ENCODE peak calls at places on chromosomes 1 and 21, in eight cellular contexts. One of them, this sample, is unnamed.

GRCh38 chr1:88404582-88404981 is 279.5 kb upstream of the PKN2 start:
- DNase-seq in hepatocyte: no peak
- DNase-seq in trophoblast cell: no peak
- DNase-seq in bronchial epithelial cell: no peak
- DNase-seq in tibial nerve: no peak
- DNase-seq in effector memory CD4-positive, alpha-beta T cell: no peak
- DNase-seq in fibroblast of lung: no peak
- DNase-seq in heart right ventricle: no peak
- DNase-seq in this sample: no peak

GRCh38 chr1:246569248-246570238 is 3.3 kb downstream of the CNST start:
- DNase-seq in hepatocyte: no peak
- DNase-seq in trophoblast cell: no peak
- DNase-seq in bronchial epithelial cell: peak; percentile 91
- DNase-seq in tibial nerve: no peak
- DNase-seq in effector memory CD4-positive, alpha-beta T cell: no peak
- DNase-seq in fibroblast of lung: no peak
- DNase-seq in heart right ventricle: no peak
- DNase-seq in this sample: no peak

GRCh38 chr1:108816049-108816882 is 40.6 kb downstream of the AKNAD1 start:
- DNase-seq in hepatocyte: peak; percentile 83
- DNase-seq in trophoblast cell: peak; percentile 82
- DNase-seq in bronchial epithelial cell: peak; percentile 74
- DNase-seq in tibial nerve: peak; percentile 70
- DNase-seq in effector memory CD4-positive, alpha-beta T cell: no peak
- DNase-seq in fibroblast of lung: peak; percentile 93
- DNase-seq in heart right ventricle: peak; percentile 82
- DNase-seq in this sample: no peak

GRCh38 chr1:228063251-228064191 is 19.0 kb upstream of the ARF1 start:
- DNase-seq in hepatocyte: no peak
- DNase-seq in trophoblast cell: no peak
- DNase-seq in bronchial epithelial cell: no peak
- DNase-seq in tibial nerve: no peak
- DNase-seq in effector memory CD4-positive, alpha-beta T cell: no peak
- DNase-seq in fibroblast of lung: no peak
- DNase-seq in heart right ventricle: no peak
- DNase-seq in this sample: no peak

GRCh38 chr1:157274698-157275534 is 136.7 kb upstream of the ETV3 start:
- DNase-seq in hepatocyte: peak; percentile 16
- DNase-seq in trophoblast cell: peak; percentile 49
- DNase-seq in bronchial epithelial cell: peak; percentile 39
- DNase-seq in tibial nerve: no peak
- DNase-seq in effector memory CD4-positive, alpha-beta T cell: no peak
- DNase-seq in fibroblast of lung: peak; percentile 60
- DNase-seq in heart right ventricle: no peak
- DNase-seq in this sample: no peak

GRCh38 chr1:10968411-10968826 is 44.0 kb upstream of the TARDBP start:
- DNase-seq in hepatocyte: no peak
- DNase-seq in trophoblast cell: no peak
- DNase-seq in bronchial epithelial cell: no peak
- DNase-seq in tibial nerve: no peak
- DNase-seq in effector memory CD4-positive, alpha-beta T cell: no peak
- DNase-seq in fibroblast of lung: peak; percentile 8
- DNase-seq in heart right ventricle: no peak
- DNase-seq in this sample: no peak

GRCh38 chr1:216554934-216555333 is 131.7 kb upstream of the USH2A start:
- DNase-seq in hepatocyte: peak; percentile 7
- DNase-seq in trophoblast cell: no peak
- DNase-seq in bronchial epithelial cell: no peak
- DNase-seq in tibial nerve: no peak
- DNase-seq in effector memory CD4-positive, alpha-beta T cell: no peak
- DNase-seq in fibroblast of lung: peak; percentile 6
- DNase-seq in heart right ventricle: no peak
- DNase-seq in this sample: no peak

GRCh38 chr1:170221031-170221430 is 75.3 kb downstream of the NTMT2 start:
- DNase-seq in hepatocyte: peak; percentile 32
- DNase-seq in trophoblast cell: peak; percentile 96
- DNase-seq in bronchial epithelial cell: no peak
- DNase-seq in tibial nerve: peak; percentile 20
- DNase-seq in effector memory CD4-positive, alpha-beta T cell: no peak
- DNase-seq in fibroblast of lung: no peak
- DNase-seq in heart right ventricle: peak; percentile 36
- DNase-seq in this sample: no peak

GRCh38 chr1:22288593-22289241 is 145.8 kb upstream of the WNT4 start:
- DNase-seq in hepatocyte: no peak
- DNase-seq in trophoblast cell: peak; percentile 94
- DNase-seq in bronchial epithelial cell: no peak
- DNase-seq in tibial nerve: no peak
- DNase-seq in effector memory CD4-positive, alpha-beta T cell: no peak
- DNase-seq in fibroblast of lung: no peak
- DNase-seq in heart right ventricle: no peak
- DNase-seq in this sample: no peak

GRCh38 chr1:152043870-152044269 is 7.1 kb upstream of the S100A11 start:
- DNase-seq in hepatocyte: no peak
- DNase-seq in trophoblast cell: peak; percentile 41
- DNase-seq in bronchial epithelial cell: no peak
- DNase-seq in tibial nerve: no peak
- DNase-seq in effector memory CD4-positive, alpha-beta T cell: no peak
- DNase-seq in fibroblast of lung: no peak
- DNase-seq in heart right ventricle: no peak
- DNase-seq in this sample: no peak

GRCh38 chr1:161177112-161177935 is at the start of gene B4GALT3:
- DNase-seq in hepatocyte: peak; percentile 93
- DNase-seq in trophoblast cell: peak; percentile 87
- DNase-seq in bronchial epithelial cell: peak; percentile 59
- DNase-seq in tibial nerve: peak; percentile 87
- DNase-seq in effector memory CD4-positive, alpha-beta T cell: peak; percentile 86
- DNase-seq in fibroblast of lung: peak; percentile 70
- DNase-seq in heart right ventricle: peak; percentile 89
- DNase-seq in this sample: peak; percentile 94

GRCh38 chr1:52738863-52739406 is 12.7 kb downstream of the ZYG11B start:
- DNase-seq in hepatocyte: no peak
- DNase-seq in trophoblast cell: no peak
- DNase-seq in bronchial epithelial cell: no peak
- DNase-seq in tibial nerve: no peak
- DNase-seq in effector memory CD4-positive, alpha-beta T cell: no peak
- DNase-seq in fibroblast of lung: no peak
- DNase-seq in heart right ventricle: peak; percentile 24
- DNase-seq in this sample: no peak

GRCh38 chr1:55153031-55153430 is 62.1 kb downstream of the USP24 start:
- DNase-seq in hepatocyte: no peak
- DNase-seq in trophoblast cell: no peak
- DNase-seq in bronchial epithelial cell: no peak
- DNase-seq in tibial nerve: no peak
- DNase-seq in effector memory CD4-positive, alpha-beta T cell: no peak
- DNase-seq in fibroblast of lung: no peak
- DNase-seq in heart right ventricle: no peak
- DNase-seq in this sample: no peak

GRCh38 chr1:53089478-53090226 is 27.6 kb downstream of the PODN start:
- DNase-seq in hepatocyte: peak; percentile 82
- DNase-seq in trophoblast cell: no peak
- DNase-seq in bronchial epithelial cell: no peak
- DNase-seq in tibial nerve: no peak
- DNase-seq in effector memory CD4-positive, alpha-beta T cell: no peak
- DNase-seq in fibroblast of lung: peak; percentile 27
- DNase-seq in heart right ventricle: no peak
- DNase-seq in this sample: no peak

GRCh38 chr1:244077473-244078220 is 26.6 kb downstream of the ZBTB18 start:
- DNase-seq in hepatocyte: no peak
- DNase-seq in trophoblast cell: no peak
- DNase-seq in bronchial epithelial cell: no peak
- DNase-seq in tibial nerve: no peak
- DNase-seq in effector memory CD4-positive, alpha-beta T cell: no peak
- DNase-seq in fibroblast of lung: peak; percentile 43
- DNase-seq in heart right ventricle: no peak
- DNase-seq in this sample: no peak

GRCh38 chr1:32757213-32757895 is 54.8 kb upstream of the SYNC start:
- DNase-seq in hepatocyte: peak; percentile 8
- DNase-seq in trophoblast cell: no peak
- DNase-seq in bronchial epithelial cell: no peak
- DNase-seq in tibial nerve: no peak
- DNase-seq in effector memory CD4-positive, alpha-beta T cell: no peak
- DNase-seq in fibroblast of lung: no peak
- DNase-seq in heart right ventricle: no peak
- DNase-seq in this sample: no peak

GRCh38 chr1:68016364-68016763 is 34.1 kb downstream of the DIRAS3 start:
- DNase-seq in hepatocyte: no peak
- DNase-seq in trophoblast cell: no peak
- DNase-seq in bronchial epithelial cell: no peak
- DNase-seq in tibial nerve: no peak
- DNase-seq in effector memory CD4-positive, alpha-beta T cell: no peak
- DNase-seq in fibroblast of lung: peak; percentile 48
- DNase-seq in heart right ventricle: no peak
- DNase-seq in this sample: no peak

GRCh38 chr1:18588093-18588492 is 42.6 kb upstream of the PAX7 start:
- DNase-seq in hepatocyte: no peak
- DNase-seq in trophoblast cell: no peak
- DNase-seq in bronchial epithelial cell: no peak
- DNase-seq in tibial nerve: no peak
- DNase-seq in effector memory CD4-positive, alpha-beta T cell: no peak
- DNase-seq in fibroblast of lung: no peak
- DNase-seq in heart right ventricle: no peak
- DNase-seq in this sample: no peak

GRCh38 chr1:59015708-59016107 is 231.9 kb upstream of the JUN start:
- DNase-seq in hepatocyte: peak; percentile 30
- DNase-seq in trophoblast cell: peak; percentile 25
- DNase-seq in bronchial epithelial cell: peak; percentile 96
- DNase-seq in tibial nerve: no peak
- DNase-seq in effector memory CD4-positive, alpha-beta T cell: no peak
- DNase-seq in fibroblast of lung: peak; percentile 85
- DNase-seq in heart right ventricle: no peak
- DNase-seq in this sample: no peak

DNA sequence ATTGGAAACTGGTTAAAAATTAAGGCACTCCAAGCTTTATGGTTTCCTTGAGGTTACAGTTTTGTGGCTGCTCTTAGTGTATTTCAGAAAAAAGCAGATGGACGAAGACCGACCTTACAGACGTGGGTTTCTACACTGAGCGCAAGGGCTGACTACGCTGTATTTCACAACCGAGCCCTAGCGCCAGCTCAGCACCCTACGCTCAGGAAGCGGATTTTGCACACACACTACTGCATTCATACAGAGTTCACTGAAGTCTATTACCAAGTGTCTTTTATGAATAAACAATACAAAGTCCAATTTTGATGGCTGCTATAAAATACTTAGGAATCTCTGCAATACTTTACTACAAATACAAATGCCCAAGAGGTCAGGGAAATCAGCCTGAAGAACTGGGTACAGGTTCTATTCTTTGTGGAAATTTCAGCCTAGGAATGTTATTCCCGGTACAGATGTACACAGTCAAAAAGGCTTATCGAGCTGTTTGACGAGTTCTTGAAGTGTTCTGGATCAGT is 23.8 kb downstream of the PTTG1IP start:
- DNase-seq in hepatocyte: peak; percentile 77
- DNase-seq in trophoblast cell: no peak
- DNase-seq in bronchial epithelial cell: no peak
- DNase-seq in tibial nerve: no peak
- DNase-seq in effector memory CD4-positive, alpha-beta T cell: no peak
- DNase-seq in fibroblast of lung: no peak
- DNase-seq in heart right ventricle: no peak
- DNase-seq in this sample: no peak
- H3K36me3 ChIP-seq in hepatocyte: peaks cover 4% of the 10 kb centered on the region
- H3K36me3 ChIP-seq in trophoblast cell: peaks cover 47% of the 10 kb centered on the region
- H3K36me3 ChIP-seq in bronchial epithelial cell: peaks cover 28% of the 10 kb centered on the region
- H3K36me3 ChIP-seq in tibial nerve: peaks cover 7% of the 10 kb centered on the region
- H3K36me3 ChIP-seq in effector memory CD4-positive, alpha-beta T cell: peaks cover 30% of the 10 kb centered on the region
- H3K36me3 ChIP-seq in fibroblast of lung: peaks cover 32% of the 10 kb centered on the region
- H3K36me3 ChIP-seq in heart right ventricle: no peaks in the 10 kb centered on the region
- H3K36me3 ChIP-seq in this sample: peaks cover 21% of the 10 kb centered on the region

DNA sequence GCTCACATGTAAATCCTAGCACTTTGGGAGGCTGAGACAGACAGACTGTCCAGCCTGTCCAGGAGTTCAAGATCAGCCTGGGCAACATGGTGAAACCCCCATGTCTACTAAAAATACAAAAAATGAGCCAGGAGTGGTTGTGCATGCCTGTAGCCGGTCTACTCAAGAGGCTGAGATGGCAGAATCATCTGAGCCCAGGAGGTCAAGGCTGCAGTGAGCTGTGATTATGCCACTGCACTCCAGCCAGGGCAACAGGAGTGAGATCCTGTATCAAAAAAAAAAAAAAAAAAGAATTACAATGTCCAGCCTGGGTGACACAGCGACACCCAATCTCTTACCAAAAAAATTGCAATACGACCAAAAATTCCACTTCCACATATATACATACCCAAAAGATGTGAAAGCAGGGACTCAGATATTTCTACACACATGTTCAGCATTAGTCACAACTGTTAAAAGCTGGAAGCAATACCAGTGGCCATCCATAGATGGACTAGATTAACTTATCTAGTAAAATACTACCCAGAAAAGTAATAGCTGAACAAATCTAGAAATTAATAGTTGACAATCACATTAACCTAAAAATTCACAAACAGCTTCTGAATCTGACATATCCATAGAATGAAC is 49.2 kb downstream of the ASH1L start:
- DNase-seq in hepatocyte: no peak
- DNase-seq in trophoblast cell: peak; percentile 69
- DNase-seq in bronchial epithelial cell: no peak
- DNase-seq in tibial nerve: no peak
- DNase-seq in effector memory CD4-positive, alpha-beta T cell: no peak
- DNase-seq in fibroblast of lung: peak; percentile 59
- DNase-seq in heart right ventricle: no peak
- DNase-seq in this sample: no peak
- H3K36me3 ChIP-seq in hepatocyte: no peaks in the 10 kb centered on the region
- H3K36me3 ChIP-seq in trophoblast cell: peaks cover 11% of the 10 kb centered on the region
- H3K36me3 ChIP-seq in bronchial epithelial cell: no peaks in the 10 kb centered on the region
- H3K36me3 ChIP-seq in tibial nerve: no peaks in the 10 kb centered on the region
- H3K36me3 ChIP-seq in effector memory CD4-positive, alpha-beta T cell: no peaks in the 10 kb centered on the region
- H3K36me3 ChIP-seq in fibroblast of lung: no peaks in the 10 kb centered on the region
- H3K36me3 ChIP-seq in heart right ventricle: no peaks in the 10 kb centered on the region
- H3K36me3 ChIP-seq in this sample: no peaks in the 10 kb centered on the region

GRCh38 chr1:153946622-153947246 is at the start of gene DENND4B:
- DNase-seq in hepatocyte: peak; percentile 93
- DNase-seq in trophoblast cell: peak; percentile 91
- DNase-seq in bronchial epithelial cell: peak; percentile 44
- DNase-seq in tibial nerve: peak; percentile 54
- DNase-seq in effector memory CD4-positive, alpha-beta T cell: peak; percentile 55
- DNase-seq in fibroblast of lung: peak; percentile 64
- DNase-seq in heart right ventricle: peak; percentile 83
- DNase-seq in this sample: peak; percentile 82
- H3K36me3 ChIP-seq in hepatocyte: no peaks in the 10 kb centered on the region
- H3K36me3 ChIP-seq in trophoblast cell: peaks cover 40% of the 10 kb centered on the region
- H3K36me3 ChIP-seq in bronchial epithelial cell: peaks cover 26% of the 10 kb centered on the region
- H3K36me3 ChIP-seq in tibial nerve: peaks cover 20% of the 10 kb centered on the region
- H3K36me3 ChIP-seq in effector memory CD4-positive, alpha-beta T cell: peaks cover 52% of the 10 kb centered on the region
- H3K36me3 ChIP-seq in fibroblast of lung: peaks cover 18% of the 10 kb centered on the region
- H3K36me3 ChIP-seq in heart right ventricle: no peaks in the 10 kb centered on the region
- H3K36me3 ChIP-seq in this sample: peaks cover 45% of the 10 kb centered on the region

DNA sequence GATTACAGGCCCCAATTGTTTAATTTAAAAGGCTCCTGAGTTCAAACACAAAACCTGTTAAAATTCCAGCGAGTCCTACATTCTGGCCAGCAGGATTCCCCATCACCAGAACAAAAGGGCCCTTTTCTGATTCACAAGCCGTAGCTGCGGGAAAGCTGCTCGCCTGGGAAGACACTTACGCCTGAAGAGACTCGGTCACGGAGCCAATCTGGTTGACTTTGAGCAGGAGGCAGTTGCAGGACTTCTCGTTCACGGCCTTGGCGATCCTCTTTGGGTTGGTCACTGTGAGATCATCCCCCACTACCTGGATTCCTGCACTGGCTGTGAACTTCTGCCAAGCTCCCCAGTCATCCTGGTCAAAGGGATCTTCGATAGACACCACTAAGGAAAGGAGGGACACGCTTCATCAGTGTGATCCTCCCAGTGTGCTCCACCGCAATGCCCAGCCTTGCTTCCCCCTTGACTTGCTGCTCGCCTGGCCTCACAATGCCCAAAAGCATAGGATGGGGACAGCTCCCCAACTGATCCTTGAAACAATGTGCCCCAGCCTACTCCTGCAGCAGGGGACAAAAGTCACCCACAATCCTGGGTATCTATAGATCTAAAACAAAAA is 14.7 kb downstream of the ENO1 start:
- DNase-seq in hepatocyte: no peak
- DNase-seq in trophoblast cell: no peak
- DNase-seq in bronchial epithelial cell: no peak
- DNase-seq in tibial nerve: no peak
- DNase-seq in effector memory CD4-positive, alpha-beta T cell: no peak
- DNase-seq in fibroblast of lung: no peak
- DNase-seq in heart right ventricle: no peak
- DNase-seq in this sample: no peak
- H3K36me3 ChIP-seq in hepatocyte: no peaks in the 10 kb centered on the region
- H3K36me3 ChIP-seq in trophoblast cell: peaks cover 79% of the 10 kb centered on the region
- H3K36me3 ChIP-seq in bronchial epithelial cell: peaks cover 72% of the 10 kb centered on the region
- H3K36me3 ChIP-seq in tibial nerve: peaks cover 59% of the 10 kb centered on the region
- H3K36me3 ChIP-seq in effector memory CD4-positive, alpha-beta T cell: peaks cover 89% of the 10 kb centered on the region
- H3K36me3 ChIP-seq in fibroblast of lung: peaks cover 63% of the 10 kb centered on the region
- H3K36me3 ChIP-seq in heart right ventricle: peaks cover 12% of the 10 kb centered on the region
- H3K36me3 ChIP-seq in this sample: peaks cover 74% of the 10 kb centered on the region